ENCODE peak calls at places on chromosomes 2 and 18, in six cellular contexts. One of them, this sample, is unnamed.

GRCh38 chr2:181879295-181879694 is 12.2 kb upstream of the ITPRID2 start:
- DNase-seq in AG04450: no peak
- DNase-seq in amygdala: no peak
- DNase-seq in tibial artery: no peak
- DNase-seq in immature natural killer cell: no peak
- DNase-seq in mesenteric fat pad: no peak
- DNase-seq in this sample: no peak

GRCh38 chr2:175414872-175415487 is 233.5 kb upstream of the ATP5MC3 start:
- DNase-seq in immature natural killer cell: no peak
- DNase-seq in amygdala: no peak
- DNase-seq in mesenteric fat pad: no peak
- DNase-seq in AG04450: peak
- DNase-seq in tibial artery: peak
- DNase-seq in this sample: peak

GRCh38 chr2:102100371-102101096 is 42.0 kb upstream of the IL1R1 start:
- DNase-seq in AG04450: no peak
- DNase-seq in amygdala: no peak
- DNase-seq in mesenteric fat pad: no peak
- DNase-seq in immature natural killer cell: no peak
- DNase-seq in tibial artery: no peak
- DNase-seq in this sample: no peak

GRCh38 chr2:48315847-48316194 is 214.1 kb upstream of the STON1 start:
- DNase-seq in immature natural killer cell: no peak
- DNase-seq in amygdala: no peak
- DNase-seq in AG04450: no peak
- DNase-seq in mesenteric fat pad: no peak
- DNase-seq in tibial artery: no peak
- DNase-seq in this sample: peak

GRCh38 chr18:68797901-68798300 is at the start of gene CCDC102B:
- DNase-seq in tibial artery: no peak
- DNase-seq in immature natural killer cell: no peak
- DNase-seq in AG04450: peak
- DNase-seq in mesenteric fat pad: no peak
- DNase-seq in amygdala: no peak
- DNase-seq in this sample: no peak

GRCh38 chr18:13756261-13756660 is 29.8 kb downstream of the RNMT start:
- DNase-seq in tibial artery: no peak
- DNase-seq in amygdala: no peak
- DNase-seq in AG04450: no peak
- DNase-seq in mesenteric fat pad: no peak
- DNase-seq in immature natural killer cell: no peak
- DNase-seq in this sample: no peak

GRCh38 chr2:219309278-219309677 is at the start of gene PTPRN:
- DNase-seq in immature natural killer cell: no peak
- DNase-seq in mesenteric fat pad: peak
- DNase-seq in amygdala: peak
- DNase-seq in tibial artery: no peak
- DNase-seq in AG04450: peak
- DNase-seq in this sample: no peak

GRCh38 chr2:2662037-2662846 is 331.2 kb upstream of the MYT1L start:
- DNase-seq in immature natural killer cell: no peak
- DNase-seq in AG04450: no peak
- DNase-seq in amygdala: peak
- DNase-seq in tibial artery: peak
- DNase-seq in mesenteric fat pad: peak
- DNase-seq in this sample: no peak

GRCh38 chr2:10768063-10768507 is 44.5 kb downstream of the PDIA6 start:
- DNase-seq in mesenteric fat pad: no peak
- DNase-seq in immature natural killer cell: no peak
- DNase-seq in tibial artery: no peak
- DNase-seq in AG04450: no peak
- DNase-seq in amygdala: no peak
- DNase-seq in this sample: no peak

GRCh38 chr2:237677951-237678481 is 50.6 kb downstream of the LRRFIP1 start:
- DNase-seq in amygdala: no peak
- DNase-seq in tibial artery: peak
- DNase-seq in AG04450: peak
- DNase-seq in mesenteric fat pad: peak
- DNase-seq in immature natural killer cell: no peak
- DNase-seq in this sample: no peak